ENCODE peak calls at places on chromosome 4, in six cellular contexts. One of them, this sample, is unnamed.
A peak's percentile ranks its signal among the peaks of the same experiment; 100 is the strongest.

GRCh38 chr4:17957689-17958088 is 63.9 kb downstream of the LCORL start:
- DNase-seq in WERI-Rb-1: no peak
- DNase-seq in hepatocyte: no peak
- DNase-seq in heart right ventricle: no peak
- DNase-seq in CD8-positive, alpha-beta T cell: no peak
- DNase-seq in endodermal cell: no peak
- DNase-seq in this sample: no peak

GRCh38 chr4:84258905-84259830 is 239.9 kb downstream of the NKX6-1 start:
- DNase-seq in WERI-Rb-1: no peak
- DNase-seq in hepatocyte: peak; percentile 50
- DNase-seq in endodermal cell: peak; percentile 70
- DNase-seq in heart right ventricle: no peak
- DNase-seq in CD8-positive, alpha-beta T cell: no peak
- DNase-seq in this sample: no peak

GRCh38 chr4:37685211-37685725 is 908 bp downstream of the RELL1 start:
- DNase-seq in heart right ventricle: peak; percentile 41
- DNase-seq in hepatocyte: peak; percentile 47
- DNase-seq in endodermal cell: no peak
- DNase-seq in CD8-positive, alpha-beta T cell: peak; percentile 44
- DNase-seq in WERI-Rb-1: no peak
- DNase-seq in this sample: peak; percentile 16

GRCh38 chr4:73692284-73692683 is 48.1 kb upstream of the CXCL8 start:
- DNase-seq in hepatocyte: no peak
- DNase-seq in endodermal cell: no peak
- DNase-seq in heart right ventricle: no peak
- DNase-seq in CD8-positive, alpha-beta T cell: no peak
- DNase-seq in WERI-Rb-1: no peak
- DNase-seq in this sample: no peak

GRCh38 chr4:69984030-69984443 is 11.7 kb upstream of the STATH start:
- DNase-seq in endodermal cell: no peak
- DNase-seq in WERI-Rb-1: no peak
- DNase-seq in CD8-positive, alpha-beta T cell: no peak
- DNase-seq in hepatocyte: peak; percentile 64
- DNase-seq in heart right ventricle: no peak
- DNase-seq in this sample: peak; percentile 66

GRCh38 chr4:82223715-82224114 is 150.1 kb downstream of the HNRNPD start:
- DNase-seq in CD8-positive, alpha-beta T cell: no peak
- DNase-seq in endodermal cell: no peak
- DNase-seq in hepatocyte: no peak
- DNase-seq in WERI-Rb-1: peak; percentile 31
- DNase-seq in heart right ventricle: peak; percentile 8
- DNase-seq in this sample: no peak

GRCh38 chr4:23369331-23369730 is 520.5 kb downstream of the PPARGC1A start:
- DNase-seq in endodermal cell: peak; percentile 55
- DNase-seq in CD8-positive, alpha-beta T cell: no peak
- DNase-seq in WERI-Rb-1: peak; percentile 35
- DNase-seq in heart right ventricle: peak; percentile 39
- DNase-seq in hepatocyte: no peak
- DNase-seq in this sample: no peak

GRCh38 chr4:7448036-7448435 is 13.3 kb upstream of the PSAPL1 start:
- DNase-seq in hepatocyte: no peak
- DNase-seq in heart right ventricle: no peak
- DNase-seq in WERI-Rb-1: no peak
- DNase-seq in endodermal cell: no peak
- DNase-seq in CD8-positive, alpha-beta T cell: no peak
- DNase-seq in this sample: no peak

GRCh38 chr4:105605493-105605892 is 53.1 kb downstream of the ARHGEF38 start:
- DNase-seq in heart right ventricle: no peak
- DNase-seq in hepatocyte: no peak
- DNase-seq in CD8-positive, alpha-beta T cell: no peak
- DNase-seq in WERI-Rb-1: no peak
- DNase-seq in endodermal cell: no peak
- DNase-seq in this sample: no peak

GRCh38 chr4:8407756-8408155 is 32.8 kb downstream of the ACOX3 start:
- DNase-seq in heart right ventricle: no peak
- DNase-seq in CD8-positive, alpha-beta T cell: no peak
- DNase-seq in hepatocyte: no peak
- DNase-seq in endodermal cell: no peak
- DNase-seq in WERI-Rb-1: no peak
- DNase-seq in this sample: no peak

GRCh38 chr4:123449362-123449761 is 52.8 kb downstream of the SPRY1 start:
- DNase-seq in WERI-Rb-1: no peak
- DNase-seq in CD8-positive, alpha-beta T cell: no peak
- DNase-seq in hepatocyte: no peak
- DNase-seq in heart right ventricle: no peak
- DNase-seq in endodermal cell: no peak
- DNase-seq in this sample: no peak

GRCh38 chr4:138178566-138178965 is 63.6 kb downstream of the SLC7A11 start:
- DNase-seq in hepatocyte: no peak
- DNase-seq in heart right ventricle: no peak
- DNase-seq in WERI-Rb-1: no peak
- DNase-seq in CD8-positive, alpha-beta T cell: no peak
- DNase-seq in endodermal cell: no peak
- DNase-seq in this sample: no peak

GRCh38 chr4:24403263-24403662 is 181.1 kb downstream of the DHX15 start:
- DNase-seq in WERI-Rb-1: no peak
- DNase-seq in CD8-positive, alpha-beta T cell: no peak
- DNase-seq in endodermal cell: no peak
- DNase-seq in heart right ventricle: no peak
- DNase-seq in hepatocyte: no peak
- DNase-seq in this sample: no peak

GRCh38 chr4:158193171-158193749 is 17.0 kb upstream of the TMEM144 start:
- DNase-seq in hepatocyte: peak; percentile 43
- DNase-seq in heart right ventricle: no peak
- DNase-seq in WERI-Rb-1: no peak
- DNase-seq in endodermal cell: no peak
- DNase-seq in CD8-positive, alpha-beta T cell: no peak
- DNase-seq in this sample: no peak

GRCh38 chr4:110347805-110348204 is 128.2 kb upstream of the ENPEP start:
- DNase-seq in hepatocyte: no peak
- DNase-seq in WERI-Rb-1: no peak
- DNase-seq in endodermal cell: no peak
- DNase-seq in CD8-positive, alpha-beta T cell: no peak
- DNase-seq in heart right ventricle: no peak
- DNase-seq in this sample: no peak

GRCh38 chr4:147747787-147748454 is 16.0 kb downstream of the ARHGAP10 start:
- DNase-seq in WERI-Rb-1: no peak
- DNase-seq in hepatocyte: no peak
- DNase-seq in heart right ventricle: no peak
- DNase-seq in CD8-positive, alpha-beta T cell: no peak
- DNase-seq in endodermal cell: no peak
- DNase-seq in this sample: peak; percentile 33

GRCh38 chr4:106063009-106063408 is 167.7 kb downstream of the NPNT start:
- DNase-seq in CD8-positive, alpha-beta T cell: no peak
- DNase-seq in heart right ventricle: no peak
- DNase-seq in hepatocyte: no peak
- DNase-seq in WERI-Rb-1: no peak
- DNase-seq in endodermal cell: no peak
- DNase-seq in this sample: no peak

GRCh38 chr4:100882661-100883060 is 364.8 kb upstream of the EMCN start:
- DNase-seq in endodermal cell: no peak
- DNase-seq in WERI-Rb-1: no peak
- DNase-seq in heart right ventricle: no peak
- DNase-seq in CD8-positive, alpha-beta T cell: no peak
- DNase-seq in hepatocyte: no peak
- DNase-seq in this sample: no peak

GRCh38 chr4:105126311-105127153 is 20.1 kb upstream of the TET2 start:
- DNase-seq in endodermal cell: no peak
- DNase-seq in WERI-Rb-1: no peak
- DNase-seq in heart right ventricle: no peak
- DNase-seq in CD8-positive, alpha-beta T cell: no peak
- DNase-seq in hepatocyte: no peak
- DNase-seq in this sample: no peak

GRCh38 chr4:6229671-6230501 is 29.5 kb upstream of the JAKMIP1 start:
- DNase-seq in WERI-Rb-1: peak; percentile 3
- DNase-seq in CD8-positive, alpha-beta T cell: no peak
- DNase-seq in hepatocyte: no peak
- DNase-seq in endodermal cell: peak; percentile 26
- DNase-seq in heart right ventricle: no peak
- DNase-seq in this sample: no peak

GRCh38 chr4:75081561-75081960 is 148.6 kb downstream of the PARM1 start:
- DNase-seq in CD8-positive, alpha-beta T cell: no peak
- DNase-seq in endodermal cell: no peak
- DNase-seq in hepatocyte: no peak
- DNase-seq in heart right ventricle: no peak
- DNase-seq in WERI-Rb-1: no peak
- DNase-seq in this sample: no peak

GRCh38 chr4:123193802-123194201 is 202.8 kb upstream of the SPRY1 start:
- DNase-seq in WERI-Rb-1: no peak
- DNase-seq in endodermal cell: no peak
- DNase-seq in heart right ventricle: no peak
- DNase-seq in hepatocyte: no peak
- DNase-seq in CD8-positive, alpha-beta T cell: no peak
- DNase-seq in this sample: no peak

GRCh38 chr4:142347241-142347640 is 498.9 kb downstream of the INPP4B start:
- DNase-seq in heart right ventricle: no peak
- DNase-seq in endodermal cell: no peak
- DNase-seq in hepatocyte: peak; percentile 41
- DNase-seq in WERI-Rb-1: no peak
- DNase-seq in CD8-positive, alpha-beta T cell: no peak
- DNase-seq in this sample: no peak

GRCh38 chr4:2954358-2955185 is 8.6 kb downstream of the NOP14 start:
- DNase-seq in WERI-Rb-1: peak; percentile 74
- DNase-seq in hepatocyte: no peak
- DNase-seq in endodermal cell: peak; percentile 89
- DNase-seq in CD8-positive, alpha-beta T cell: peak; percentile 51
- DNase-seq in heart right ventricle: no peak
- DNase-seq in this sample: no peak
- TF ChIP-seq CTCF in WERI-Rb-1: peak; percentile 71
- TF ChIP-seq CTCF in hepatocyte: peak; percentile 12
- TF ChIP-seq CTCF in endodermal cell: peak; percentile 77
- TF ChIP-seq CTCF in CD8-positive, alpha-beta T cell: peak; percentile 24
- TF ChIP-seq CTCF in heart right ventricle: peak; percentile 22
- TF ChIP-seq CTCF in this sample: no peak

DNA sequence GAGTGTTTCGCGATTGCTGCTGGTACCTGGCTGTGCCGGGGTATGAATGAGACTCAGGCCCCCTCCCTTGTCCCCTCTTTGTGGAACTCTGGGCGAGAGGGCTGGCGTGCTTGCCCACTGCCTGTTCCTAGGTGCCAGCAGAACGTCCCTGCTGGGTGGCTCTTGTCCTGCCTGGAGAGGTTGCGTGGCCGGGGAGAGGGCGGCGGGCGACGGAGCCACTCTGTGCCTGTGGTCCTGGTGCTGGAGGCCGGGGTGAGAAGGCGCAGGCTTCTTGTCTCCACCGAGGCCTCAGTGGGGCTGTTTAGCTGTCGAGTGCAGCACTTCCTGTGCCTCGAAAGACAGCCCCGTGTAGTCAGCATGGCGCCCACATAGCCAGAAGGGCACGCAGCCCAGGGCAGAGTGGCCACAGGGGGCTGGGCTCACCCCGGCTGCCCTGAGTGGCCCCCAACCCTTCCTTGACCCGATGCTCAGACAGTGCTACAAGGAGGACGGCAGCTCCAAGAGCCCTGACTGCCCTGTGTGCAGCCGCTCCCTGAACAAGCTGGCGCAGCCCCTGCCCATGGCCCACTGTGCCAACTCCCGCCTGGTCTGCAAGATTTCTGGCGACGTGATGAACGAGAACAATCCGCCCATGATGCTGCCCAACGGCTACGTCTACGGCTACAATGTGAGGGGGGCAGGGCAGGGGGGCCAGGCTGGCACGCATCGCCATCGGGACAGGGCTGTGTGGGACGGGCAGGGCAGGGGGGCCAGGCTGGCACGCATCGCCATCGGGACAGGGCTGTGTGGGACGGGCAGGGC is 8.9 kb upstream of the UVSSA start:
- DNase-seq in CD8-positive, alpha-beta T cell: no peak
- DNase-seq in WERI-Rb-1: no peak
- DNase-seq in endodermal cell: no peak
- DNase-seq in heart right ventricle: no peak
- DNase-seq in hepatocyte: no peak
- DNase-seq in this sample: no peak
- H3K9me3 ChIP-seq in CD8-positive, alpha-beta T cell: no peaks in the 10 kb centered on the region
- H3K9me3 ChIP-seq in WERI-Rb-1: no peaks in the 10 kb centered on the region
- H3K9me3 ChIP-seq in endodermal cell: no peaks in the 10 kb centered on the region
- H3K9me3 ChIP-seq in heart right ventricle: no peaks in the 10 kb centered on the region
- H3K9me3 ChIP-seq in hepatocyte: no peaks in the 10 kb centered on the region
- H3K9me3 ChIP-seq in this sample: no peaks in the 10 kb centered on the region

GRCh38 chr4:183262776-183263100 is 57.3 kb downstream of the CLDN22 start:
- DNase-seq in CD8-positive, alpha-beta T cell: no peak
- DNase-seq in hepatocyte: no peak
- DNase-seq in endodermal cell: no peak
- DNase-seq in WERI-Rb-1: no peak
- DNase-seq in heart right ventricle: no peak
- DNase-seq in this sample: no peak

GRCh38 chr4:183261953-183262775 is 57.9 kb downstream of the CLDN22 start:
- DNase-seq in endodermal cell: peak; percentile 93
- DNase-seq in WERI-Rb-1: peak; percentile 91
- DNase-seq in hepatocyte: peak; percentile 91
- DNase-seq in heart right ventricle: peak; percentile 79
- DNase-seq in CD8-positive, alpha-beta T cell: peak; percentile 69
- DNase-seq in this sample: peak; percentile 86

GRCh38 chr4:183264614-183265013 is 55.5 kb downstream of the CLDN22 start:
- DNase-seq in heart right ventricle: no peak
- DNase-seq in endodermal cell: no peak
- DNase-seq in WERI-Rb-1: no peak
- DNase-seq in CD8-positive, alpha-beta T cell: no peak
- DNase-seq in hepatocyte: no peak
- DNase-seq in this sample: no peak

GRCh38 chr4:183268556-183268955 is 51.5 kb downstream of the CLDN22 start:
- DNase-seq in hepatocyte: no peak
- DNase-seq in WERI-Rb-1: no peak
- DNase-seq in endodermal cell: no peak
- DNase-seq in CD8-positive, alpha-beta T cell: no peak
- DNase-seq in heart right ventricle: no peak
- DNase-seq in this sample: no peak

GRCh38 chr4:183266386-183266785 is 53.7 kb downstream of the CLDN22 start:
- DNase-seq in heart right ventricle: no peak
- DNase-seq in CD8-positive, alpha-beta T cell: no peak
- DNase-seq in endodermal cell: no peak
- DNase-seq in hepatocyte: no peak
- DNase-seq in WERI-Rb-1: no peak
- DNase-seq in this sample: no peak
- H3K36me3 ChIP-seq in heart right ventricle: peaks cover 28% of the 10 kb centered on the region
- H3K36me3 ChIP-seq in CD8-positive, alpha-beta T cell: no peaks in the 10 kb centered on the region
- H3K36me3 ChIP-seq in endodermal cell: peaks cover 98% of the 10 kb centered on the region
- H3K36me3 ChIP-seq in hepatocyte: no peaks in the 10 kb centered on the region
- H3K36me3 ChIP-seq in WERI-Rb-1: peaks cover 8% of the 10 kb centered on the region
- H3K36me3 ChIP-seq in this sample: peaks cover 2% of the 10 kb centered on the region

GRCh38 chr4:95510145-95510544 is 38.6 kb downstream of the UNC5C start:
- DNase-seq in heart right ventricle: no peak
- DNase-seq in hepatocyte: peak; percentile 45
- DNase-seq in WERI-Rb-1: no peak
- DNase-seq in CD8-positive, alpha-beta T cell: no peak
- DNase-seq in endodermal cell: no peak
- DNase-seq in this sample: peak; percentile 9
- TF ChIP-seq CTCF in heart right ventricle: peak; percentile 60
- TF ChIP-seq CTCF in hepatocyte: peak; percentile 74
- TF ChIP-seq CTCF in WERI-Rb-1: peak; percentile 49
- TF ChIP-seq CTCF in CD8-positive, alpha-beta T cell: no peak
- TF ChIP-seq CTCF in endodermal cell: peak; percentile 92
- TF ChIP-seq CTCF in this sample: peak; percentile 39